ENCODE peak calls at places on chromosomes 2 and 18, in ten cellular contexts. P, S, J, E, B, N, W, G, I and Y are unnamed samples.
A peak's percentile ranks its signal among the peaks of the same experiment; 100 is the strongest.

GRCh38 chr2:76684762-76685161 is 837.4 kb downstream of the LRRTM4 start:
- DNase-seq in P (no peak), S (no peak), J (no peak), E (no peak), B (no peak), N (no peak), W (no peak), G (no peak), I (no peak), Y (no peak)

GRCh38 chr2:156124458-156124857 is 208.1 kb downstream of the NR4A2 start:
- DNase-seq in P (no peak), S (no peak), J (no peak), E (no peak), B (no peak), N (no peak), W (no peak), G (no peak), I (no peak), Y (no peak)

GRCh38 chr18:68406761-68407160 is 308.1 kb downstream of the TMX3 start:
- DNase-seq in P (no peak), S (no peak), J (no peak), E (no peak), B (no peak), N (no peak), W (no peak), G (no peak), I (no peak), Y (no peak)

GRCh38 chr2:217919781-217920351 is 82.9 kb downstream of the TNS1 start:
- DNase-seq in P (no peak), S (peak; percentile 78), J (peak; percentile 47), E (no peak), B (peak; percentile 79), N (peak; percentile 35), W (peak; percentile 66), G (peak; percentile 94), I (no peak), Y (no peak)

GRCh38 chr2:95343429-95344207 is 46.5 kb downstream of the KCNIP3 start:
- DNase-seq in P (no peak), S (no peak), J (peak; percentile 30), E (no peak), B (peak; percentile 32), N (no peak), W (no peak), G (peak; percentile 46), I (no peak), Y (no peak)

GRCh38 chr2:70805987-70806386 is 14.4 kb downstream of the CLEC4F start:
- DNase-seq in P (no peak), S (no peak), J (no peak), E (no peak), B (no peak), N (no peak), W (no peak), G (no peak), I (no peak), Y (no peak)

GRCh38 chr2:217166241-217166640 is 306.4 kb upstream of the TNP1 start:
- DNase-seq in P (no peak), S (no peak), J (no peak), E (peak; percentile 14), B (no peak), N (no peak), W (no peak), G (no peak), I (peak; percentile 15), Y (no peak)

GRCh38 chr2:128370468-128371247 is 52.0 kb upstream of the HS6ST1 start:
- DNase-seq in P (no peak), S (peak; percentile 46), J (no peak), E (no peak), B (peak; percentile 28), N (no peak), W (peak; percentile 26), G (peak; percentile 64), I (no peak), Y (no peak)

GRCh38 chr18:79964330-79965118 is at the start of gene HSBP1L1:
- DNase-seq in P (peak; percentile 65), S (no peak), J (peak; percentile 87), E (peak; percentile 38), B (peak; percentile 90), N (peak; percentile 84), W (peak; percentile 83), G (no peak), I (no peak), Y (peak; percentile 73)

GRCh38 chr2:88841224-88841929 is 149.9 kb downstream of the RPIA start:
- DNase-seq in P (no peak), S (no peak), J (no peak), E (peak; percentile 89), B (no peak), N (no peak), W (no peak), G (no peak), I (no peak), Y (no peak)

GRCh38 chr2:239000089-239000488 is 152.2 kb downstream of the TWIST2 start:
- DNase-seq in P (no peak), S (peak; percentile 10), J (no peak), E (no peak), B (peak; percentile 20), N (no peak), W (no peak), G (peak; percentile 31), I (no peak), Y (no peak)

GRCh38 chr2:110105608-110106467 is 9.8 kb downstream of the MALL start:
- DNase-seq in P (no peak), S (no peak), J (no peak), E (no peak), B (peak; percentile 10), N (no peak), W (no peak), G (no peak), I (no peak), Y (no peak)

GRCh38 chr2:111119004-111119846 is 1.5 kb upstream of the BCL2L11 start:
- DNase-seq in P (peak; percentile 40), S (no peak), J (peak; percentile 59), E (peak; percentile 30), B (peak; percentile 73), N (peak; percentile 15), W (peak; percentile 57), G (peak; percentile 67), I (no peak), Y (peak; percentile 48)
- H3K4me1 ChIP-seq in P (peaks cover 44% of the 10 kb centered on the region), S (peaks cover 48% of the 10 kb centered on the region), J (peaks cover 24% of the 10 kb centered on the region), E (peaks cover 48% of the 10 kb centered on the region), B (peaks cover 3% of the 10 kb centered on the region), N (peaks cover 50% of the 10 kb centered on the region), W (peaks cover 19% of the 10 kb centered on the region), G (no peaks in the 10 kb centered on the region), I (peaks cover 38% of the 10 kb centered on the region), Y (peaks cover 47% of the 10 kb centered on the region)

DNA sequence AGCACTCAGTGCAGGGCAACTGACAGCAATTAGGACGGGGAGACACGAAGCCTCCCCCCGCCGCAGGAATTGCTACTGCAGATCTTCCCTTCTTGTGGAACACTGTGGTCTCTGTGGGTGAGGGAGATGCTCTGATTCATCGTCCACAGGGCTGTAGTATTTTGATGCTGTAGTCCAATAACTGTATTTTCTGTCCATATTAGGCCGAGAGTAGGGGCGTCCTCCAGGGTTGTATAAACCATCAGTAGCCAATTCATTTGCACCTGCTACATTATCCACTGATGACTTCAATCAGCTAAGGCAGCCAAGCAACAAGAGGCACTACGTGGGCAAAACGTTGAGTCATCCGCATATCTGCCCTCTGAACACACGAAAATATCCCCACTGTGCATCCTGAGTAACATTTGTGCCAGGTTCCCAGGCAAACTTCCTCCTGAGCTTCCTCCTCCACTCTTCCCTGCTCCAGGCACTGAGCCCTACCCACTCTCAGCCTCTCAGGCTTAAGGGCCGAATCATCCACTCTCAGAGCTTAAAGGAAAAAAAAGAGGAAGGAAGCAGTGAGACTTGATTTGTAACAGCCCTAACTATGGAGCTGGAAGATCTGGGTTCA is 62.1 kb downstream of the LBH start:
- DNase-seq in P (no peak), S (peak; percentile 98), J (no peak), E (no peak), B (no peak), N (no peak), W (no peak), G (peak; percentile 37), I (no peak), Y (no peak)
- H3K27ac ChIP-seq in P (no peak overlapping the region), S (peak overlapping the region; percentile 91), J (no peak overlapping the region), E (no peak overlapping the region), B (no peak overlapping the region), N (no peak overlapping the region), W (no peak overlapping the region), G (no peak overlapping the region), I (no peak overlapping the region), Y (no peak overlapping the region)

GRCh38 chr18:13564579-13564978 is 161.8 kb downstream of the FAM210A start:
- DNase-seq in P (no peak), S (no peak), J (no peak), E (no peak), B (no peak), N (no peak), W (no peak), G (peak; percentile 70), I (no peak), Y (no peak)
- H3K4me1 ChIP-seq in P (peaks cover 12% of the 10 kb centered on the region), S (no peaks in the 10 kb centered on the region), J (peaks cover 8% of the 10 kb centered on the region), E (peaks cover 64% of the 10 kb centered on the region), B (no peaks in the 10 kb centered on the region), N (no peaks in the 10 kb centered on the region), W (peaks cover 20% of the 10 kb centered on the region), G (no peaks in the 10 kb centered on the region), I (peaks cover 74% of the 10 kb centered on the region), Y (peaks cover 35% of the 10 kb centered on the region)

GRCh38 chr2:46555011-46555410 is 75.6 kb downstream of the TMEM247 start:
- DNase-seq in P (no peak), S (no peak), J (no peak), E (peak; percentile 63), B (peak; percentile 80), N (no peak), W (no peak), G (no peak), I (no peak), Y (no peak)

GRCh38 chr2:46552528-46552927 is 73.2 kb downstream of the TMEM247 start:
- DNase-seq in P (no peak), S (no peak), J (no peak), E (no peak), B (no peak), N (no peak), W (no peak), G (no peak), I (no peak), Y (no peak)

GRCh38 chr2:46554381-46554780 is 75.0 kb downstream of the TMEM247 start:
- DNase-seq in P (no peak), S (no peak), J (no peak), E (no peak), B (no peak), N (no peak), W (peak; percentile 75), G (peak; percentile 84), I (no peak), Y (no peak)

GRCh38 chr2:46557788-46558187 is 78.4 kb downstream of the TMEM247 start:
- DNase-seq in P (no peak), S (no peak), J (no peak), E (no peak), B (no peak), N (no peak), W (no peak), G (no peak), I (no peak), Y (no peak)

DNA sequence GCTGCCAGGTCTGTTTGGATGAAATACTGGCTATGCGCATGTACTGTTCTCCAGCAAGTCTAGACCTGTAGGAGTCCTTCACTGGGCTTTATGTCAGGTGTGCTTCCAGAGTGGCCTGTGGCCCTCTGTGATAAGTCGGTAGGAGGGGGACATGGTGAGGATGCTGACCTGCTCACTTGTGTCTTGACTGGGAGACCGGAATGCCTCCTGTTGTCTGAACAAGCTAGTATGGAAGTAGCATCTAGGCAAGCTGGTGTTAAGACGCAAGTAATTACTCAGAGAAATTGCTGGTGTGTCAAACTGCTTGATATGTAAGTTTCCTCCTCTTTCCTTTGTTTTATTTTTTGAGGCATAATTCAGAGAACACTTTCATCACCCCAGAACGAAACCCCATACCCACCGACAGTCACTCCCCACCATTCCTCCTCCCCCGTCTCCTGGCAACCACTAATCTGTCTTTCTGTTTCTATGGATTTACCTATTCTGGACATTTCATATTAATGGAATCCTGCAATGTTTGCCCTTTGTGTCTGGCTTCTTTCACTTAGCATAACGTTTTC is 76.4 kb downstream of the TMEM247 start:
- DNase-seq in P (no peak), S (no peak), J (no peak), E (no peak), B (no peak), N (no peak), W (no peak), G (no peak), I (no peak), Y (no peak)
- H3K27ac ChIP-seq in P (no peak overlapping the region), S (no peak overlapping the region), J (no peak overlapping the region), E (no peak overlapping the region), B (peak overlapping the region; percentile 42), N (no peak overlapping the region), W (peak overlapping the region; percentile 73), G (no peak overlapping the region), I (no peak overlapping the region), Y (no peak overlapping the region)